ENCODE peak calls at places on chromosomes 2 and 18, in seven cellular contexts. Q, Z, W, H, Y, A and S are unnamed samples.
A peak's percentile ranks its signal among the peaks of the same experiment; 100 is the strongest.

GRCh38 chr2:189700681-189701080 is 26.2 kb downstream of the ANKAR start:
- DNase-seq in Q (no peak), Z (no peak), W (no peak), H (no peak), Y (no peak), A (no peak), S (no peak)

GRCh38 chr2:29309090-29310054 is 194.2 kb downstream of the CLIP4 start:
- DNase-seq in Q (peak; percentile 53), Z (peak; percentile 57), W (peak; percentile 87), H (peak; percentile 79), Y (peak; percentile 26), A (peak; percentile 75), S (no peak)

GRCh38 chr18:49814147-49814499 is 790 bp upstream of the ACAA2 start:
- DNase-seq in Q (no peak), Z (no peak), W (peak; percentile 81), H (no peak), Y (no peak), A (peak; percentile 18), S (no peak)

GRCh38 chr2:240620149-240620731 is 5.0 kb upstream of the GPR35 start:
- DNase-seq in Q (peak; percentile 3), Z (no peak), W (no peak), H (no peak), Y (no peak), A (no peak), S (no peak)

GRCh38 chr2:24012521-24013245 is 2.8 kb downstream of the MFSD2B start:
- DNase-seq in Q (no peak), Z (no peak), W (no peak), H (no peak), Y (no peak), A (no peak), S (no peak)

GRCh38 chr2:53210538-53210937 is 557.1 kb upstream of the CHAC2 start:
- DNase-seq in Q (no peak), Z (no peak), W (no peak), H (peak; percentile 19), Y (no peak), A (no peak), S (no peak)

GRCh38 chr2:217934321-217935131 is 68.3 kb downstream of the TNS1 start:
- DNase-seq in Q (peak; percentile 53), Z (no peak), W (no peak), H (no peak), Y (no peak), A (no peak), S (no peak)

GRCh38 chr18:4241218-4241617 is 213.9 kb downstream of the DLGAP1 start:
- DNase-seq in Q (no peak), Z (no peak), W (no peak), H (no peak), Y (no peak), A (no peak), S (no peak)

GRCh38 chr2:113136828-113137775 is 9.7 kb downstream of the IL1RN start:
- DNase-seq in Q (peak; percentile 25), Z (no peak), W (peak; percentile 73), H (peak; percentile 63), Y (peak; percentile 23), A (peak; percentile 25), S (peak; percentile 77)

GRCh38 chr2:8986327-8986976 is 17.0 kb downstream of the MBOAT2 start:
- DNase-seq in Q (no peak), Z (no peak), W (no peak), H (no peak), Y (no peak), A (no peak), S (no peak)

GRCh38 chr18:24503182-24503581 is 42.7 kb downstream of the HRH4 start:
- DNase-seq in Q (no peak), Z (no peak), W (no peak), H (no peak), Y (no peak), A (peak; percentile 29), S (no peak)

GRCh38 chr2:72330673-72331072 is 183.0 kb upstream of the CYP26B1 start:
- DNase-seq in Q (no peak), Z (no peak), W (peak; percentile 8), H (no peak), Y (no peak), A (no peak), S (no peak)

GRCh38 chr2:8877332-8877731 is 39.9 kb upstream of the KIDINS220 start:
- DNase-seq in Q (no peak), Z (no peak), W (no peak), H (no peak), Y (no peak), A (no peak), S (no peak)

GRCh38 chr2:16625201-16625729 is 40.4 kb downstream of the CYRIA start:
- DNase-seq in Q (no peak), Z (no peak), W (no peak), H (no peak), Y (no peak), A (no peak), S (no peak)

GRCh38 chr18:33184178-33184577 is 256.3 kb downstream of the CCDC178 start:
- DNase-seq in Q (no peak), Z (no peak), W (no peak), H (no peak), Y (no peak), A (no peak), S (no peak)

GRCh38 chr2:136207030-136207623 is 89.2 kb upstream of the CXCR4 start:
- DNase-seq in Q (no peak), Z (no peak), W (no peak), H (no peak), Y (no peak), A (no peak), S (no peak)

GRCh38 chr2:20539776-20540586 is 93.1 kb downstream of the RHOB start:
- DNase-seq in Q (no peak), Z (no peak), W (no peak), H (no peak), Y (no peak), A (no peak), S (no peak)

GRCh38 chr18:8937695-8938094 is 164.8 kb upstream of the NDUFV2 start:
- DNase-seq in Q (no peak), Z (no peak), W (no peak), H (peak; percentile 50), Y (no peak), A (no peak), S (no peak)